ENCODE peak calls at places on chromosomes 12 and 14, in eight cellular contexts. Y is GM23338, D is esophagus muscularis mucosa, E is GM12878, G is SK-N-MC, W is prostate gland, Q is HCT116, H is HL-60. Z is an unnamed sample.

GRCh38 chr14:23028800-23029199 is 5.9 kb downstream of the PSMB5 start:
- DNase-seq in H (no peak), D (no peak), G (no peak), E (no peak), Q (no peak), W (no peak), Y (no peak), Z (no peak)

GRCh38 chr14:40164083-40164482 is 731.9 kb upstream of the FBXO33 start:
- DNase-seq in G (no peak), D (no peak), H (no peak), W (no peak), Q (no peak), E (no peak), Y (no peak), Z (no peak)

GRCh38 chr12:10031771-10032175 is 1.3 kb downstream of the CLEC9A start:
- DNase-seq in Y (peak; percentile 67), W (no peak), Q (no peak), G (no peak), D (no peak), H (no peak), E (no peak), Z (no peak)

GRCh38 chr12:27431185-27431584 is 15.4 kb upstream of the SMCO2 start:
- DNase-seq in D (no peak), W (no peak), H (peak; percentile 21), Y (no peak), Q (no peak), E (no peak), G (no peak), Z (no peak)

GRCh38 chr14:92970233-92970625 is 47.3 kb downstream of the CHGA start:
- DNase-seq in Q (no peak), D (no peak), E (no peak), H (no peak), G (no peak), W (no peak), Y (peak; percentile 27), Z (no peak)

GRCh38 chr12:31558521-31558920 is 32.4 kb downstream of the DENND5B start:
- DNase-seq in W (no peak), Y (no peak), Q (no peak), G (no peak), H (no peak), E (no peak), D (no peak), Z (no peak)

GRCh38 chr12:49974231-49974675 is 1.5 kb downstream of the AQP6 start:
- DNase-seq in G (no peak), Q (no peak), E (no peak), W (no peak), H (no peak), D (no peak), Y (peak; percentile 58), Z (no peak)

GRCh38 chr14:52266782-52267181 is 716 bp upstream of the PTGDR start:
- DNase-seq in W (no peak), H (no peak), Y (no peak), G (no peak), E (no peak), D (no peak), Q (no peak), Z (no peak)

GRCh38 chr12:128069359-128069997 is 197.5 kb upstream of the TMEM132C start:
- DNase-seq in Y (peak; percentile 60), E (no peak), G (peak; percentile 26), D (no peak), Q (peak; percentile 26), W (peak; percentile 16), H (no peak), Z (no peak)

GRCh38 chr12:121788176-121788818 is 5.2 kb downstream of the RHOF start:
- DNase-seq in G (no peak), W (no peak), D (no peak), Q (no peak), Y (no peak), E (no peak), H (no peak), Z (no peak)
- H3K4me3 ChIP-seq in G (no peak overlapping the region), W (no peak overlapping the region), D (no peak overlapping the region), Q (no peak overlapping the region), Y (no peak overlapping the region), E (peak overlapping the region; percentile 23), H (no peak overlapping the region), Z (no peak overlapping the region)

GRCh38 chr14:105491366-105492006 is 440 bp downstream of the TEDC1 start:
- DNase-seq in G (no peak), W (no peak), Y (peak; percentile 68), E (peak; percentile 58), H (peak; percentile 68), Q (peak; percentile 68), D (no peak), Z (peak; percentile 50)
- TF ChIP-seq POLR2AphosphoS5 in G (peak; percentile 43), W (no peak), Y (no peak), E (no peak), H (no peak), Q (peak; percentile 63), D (no peak), Z (no peak)

GRCh38 chr12:105228966-105229365 is 7.0 kb downstream of the APPL2 start:
- DNase-seq in Q (no peak), E (no peak), H (no peak), Y (no peak), G (no peak), W (no peak), D (no peak), Z (no peak)
- H3K4me3 ChIP-seq in Q (no peak overlapping the region), E (no peak overlapping the region), H (no peak overlapping the region), Y (no peak overlapping the region), G (no peak overlapping the region), W (no peak overlapping the region), D (no peak overlapping the region), Z (no peak overlapping the region)

GRCh38 chr12:86929962-86930361 is 673.8 kb upstream of the MGAT4C start:
- DNase-seq in W (no peak), H (no peak), Q (no peak), G (no peak), Y (no peak), D (no peak), E (no peak), Z (no peak)
- TF ChIP-seq POLR2AphosphoS5 in W (no peak), H (no peak), Q (no peak), G (no peak), Y (no peak), D (no peak), E (no peak), Z (no peak)

GRCh38 chr14:42470427-42470719 is 863.7 kb downstream of the LRFN5 start:
- DNase-seq in W (no peak), Q (no peak), H (no peak), Y (no peak), E (no peak), G (no peak), D (no peak), Z (no peak)
- H3K4me3 ChIP-seq in W (no peak overlapping the region), Q (no peak overlapping the region), H (no peak overlapping the region), Y (no peak overlapping the region), E (no peak overlapping the region), G (no peak overlapping the region), D (no peak overlapping the region), Z (peak overlapping the region; percentile 43)

GRCh38 chr12:52387859-52388258 is 2.4 kb upstream of the KRT84 start:
- DNase-seq in D (no peak), G (no peak), W (no peak), Q (no peak), Y (no peak), H (no peak), E (no peak), Z (peak; percentile 69)
- TF ChIP-seq POLR2AphosphoS5 in D (no peak), G (no peak), W (no peak), Q (no peak), Y (no peak), H (no peak), E (no peak), Z (no peak)

GRCh38 chr14:76580967-76581366 is 180.3 kb upstream of the VASH1 start:
- DNase-seq in Y (no peak), Q (no peak), E (no peak), G (no peak), D (no peak), H (no peak), W (no peak), Z (no peak)
- H3K4me3 ChIP-seq in Y (no peak overlapping the region), Q (no peak overlapping the region), E (no peak overlapping the region), G (no peak overlapping the region), D (no peak overlapping the region), H (no peak overlapping the region), W (no peak overlapping the region), Z (no peak overlapping the region)

GRCh38 chr12:104667139-104667538 is 210.4 kb downstream of the CHST11 start:
- DNase-seq in W (peak; percentile 46), Y (no peak), E (no peak), Q (no peak), H (no peak), G (no peak), D (no peak), Z (no peak)
- TF ChIP-seq POLR2AphosphoS5 in W (peak; percentile 57), Y (no peak), E (no peak), Q (no peak), H (no peak), G (no peak), D (peak; percentile 16), Z (no peak)

Z was measured in breast epithelium.